ENCODE peak calls at places on chromosomes 12 and 14, in five cellular contexts. One of them, this sample, is unnamed. For H3K4me1, the result is how much of the 10 kb centered on the place peaks cover.

GRCh38 chr12:118607831-118608230 is 231.5 kb downstream of the SUDS3 start:
- DNase-seq in IMR-90: no peak
- DNase-seq in A549: no peak
- DNase-seq in endothelial cell of umbilical vein: no peak
- DNase-seq in gastrocnemius medialis: no peak
- DNase-seq in this sample: no peak

GRCh38 chr14:73815849-73816816 is 35.5 kb upstream of the PTGR2 start:
- DNase-seq in IMR-90: peak
- DNase-seq in A549: no peak
- DNase-seq in endothelial cell of umbilical vein: peak
- DNase-seq in gastrocnemius medialis: no peak
- DNase-seq in this sample: no peak

GRCh38 chr14:49907186-49907585 is 14.3 kb downstream of the ARF6 start:
- DNase-seq in IMR-90: no peak
- DNase-seq in A549: no peak
- DNase-seq in endothelial cell of umbilical vein: peak
- DNase-seq in gastrocnemius medialis: no peak
- DNase-seq in this sample: no peak

GRCh38 chr14:99809376-99809775 is 16.2 kb downstream of the EML1 start:
- DNase-seq in IMR-90: peak
- DNase-seq in A549: no peak
- DNase-seq in endothelial cell of umbilical vein: no peak
- DNase-seq in gastrocnemius medialis: peak
- DNase-seq in this sample: no peak

GRCh38 chr12:103915306-103915705 is 14.9 kb upstream of the HSP90B1 start:
- DNase-seq in IMR-90: peak
- DNase-seq in A549: no peak
- DNase-seq in endothelial cell of umbilical vein: no peak
- DNase-seq in gastrocnemius medialis: no peak
- DNase-seq in this sample: no peak

GRCh38 chr12:4705824-4706223 is 14.4 kb upstream of the GALNT8 start:
- DNase-seq in IMR-90: no peak
- DNase-seq in A549: no peak
- DNase-seq in endothelial cell of umbilical vein: no peak
- DNase-seq in gastrocnemius medialis: no peak
- DNase-seq in this sample: no peak

GRCh38 chr12:2806700-2807099 is 5.8 kb upstream of the ITFG2 start:
- DNase-seq in IMR-90: no peak
- DNase-seq in A549: no peak
- DNase-seq in endothelial cell of umbilical vein: no peak
- DNase-seq in gastrocnemius medialis: no peak
- DNase-seq in this sample: no peak

GRCh38 chr14:81435578-81436295 is 35.6 kb upstream of the STON2 start:
- DNase-seq in IMR-90: peak
- DNase-seq in A549: peak
- DNase-seq in endothelial cell of umbilical vein: peak
- DNase-seq in gastrocnemius medialis: peak
- DNase-seq in this sample: peak

GRCh38 chr12:122836027-122836921 is 1.0 kb downstream of the HIP1R start:
- DNase-seq in IMR-90: peak
- DNase-seq in A549: peak
- DNase-seq in endothelial cell of umbilical vein: peak
- DNase-seq in gastrocnemius medialis: no peak
- DNase-seq in this sample: no peak

GRCh38 chr12:70267550-70267949 is 24.3 kb downstream of the CNOT2 start:
- DNase-seq in IMR-90: peak
- DNase-seq in A549: no peak
- DNase-seq in endothelial cell of umbilical vein: peak
- DNase-seq in gastrocnemius medialis: no peak
- DNase-seq in this sample: no peak

GRCh38 chr14:68789798-68790655 is 2.8 kb downstream of the ZFP36L1 start:
- DNase-seq in IMR-90: no peak
- DNase-seq in A549: no peak
- DNase-seq in endothelial cell of umbilical vein: peak
- DNase-seq in gastrocnemius medialis: no peak
- DNase-seq in this sample: peak

GRCh38 chr12:19779393-19780056 is 340.2 kb downstream of the AEBP2 start:
- DNase-seq in IMR-90: no peak
- DNase-seq in A549: no peak
- DNase-seq in endothelial cell of umbilical vein: no peak
- DNase-seq in gastrocnemius medialis: no peak
- DNase-seq in this sample: no peak

GRCh38 chr12:89524201-89525001 is at the start of gene GALNT4:
- DNase-seq in IMR-90: peak
- DNase-seq in A549: peak
- DNase-seq in endothelial cell of umbilical vein: peak
- DNase-seq in gastrocnemius medialis: peak
- DNase-seq in this sample: peak

GRCh38 chr14:49280566-49280965 is 305.6 kb downstream of the RPS29 start:
- DNase-seq in IMR-90: no peak
- DNase-seq in A549: no peak
- DNase-seq in endothelial cell of umbilical vein: no peak
- DNase-seq in gastrocnemius medialis: no peak
- DNase-seq in this sample: no peak

GRCh38 chr14:46818147-46818546 is 166.6 kb upstream of the RPL10L start:
- DNase-seq in IMR-90: no peak
- DNase-seq in A549: no peak
- DNase-seq in endothelial cell of umbilical vein: no peak
- DNase-seq in gastrocnemius medialis: no peak
- DNase-seq in this sample: no peak

GRCh38 chr12:101634724-101635123 is 40.0 kb downstream of the MYBPC1 start:
- DNase-seq in IMR-90: no peak
- DNase-seq in A549: no peak
- DNase-seq in endothelial cell of umbilical vein: no peak
- DNase-seq in gastrocnemius medialis: no peak
- DNase-seq in this sample: no peak

DNA sequence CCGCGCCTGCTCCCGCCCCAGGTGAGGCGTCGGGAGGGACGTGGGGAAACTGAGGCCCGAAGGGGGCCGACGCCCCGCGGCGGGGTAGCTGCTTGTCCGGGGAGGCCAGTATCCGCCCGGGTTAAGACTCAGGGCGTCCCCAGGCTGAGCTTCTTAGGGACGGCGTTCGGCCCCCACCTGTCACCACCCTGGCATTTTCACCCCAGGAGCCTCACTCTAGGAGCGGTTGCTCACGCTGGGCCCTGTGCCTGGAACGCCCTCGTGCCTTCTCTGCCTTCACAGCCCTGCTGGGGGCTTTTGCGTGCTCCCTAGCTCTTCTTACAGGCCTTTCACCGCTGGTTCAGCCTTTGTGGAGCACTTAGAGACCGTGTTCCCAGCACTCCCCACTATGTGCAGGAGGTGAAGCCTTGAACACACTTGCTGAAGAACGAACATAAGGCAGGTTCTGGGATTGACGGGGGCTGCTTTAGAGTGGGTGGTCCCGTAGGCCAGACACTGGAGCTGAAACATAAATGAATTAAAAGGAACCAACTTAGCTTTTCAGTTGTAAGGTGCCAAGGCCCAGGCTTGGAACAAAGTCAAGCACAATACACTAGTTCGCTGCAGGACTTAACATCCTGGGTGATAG is 601 bp downstream of the ZNF839 start:
- DNase-seq in IMR-90: peak
- DNase-seq in A549: peak
- DNase-seq in endothelial cell of umbilical vein: peak
- DNase-seq in gastrocnemius medialis: peak
- DNase-seq in this sample: peak
- TF ChIP-seq POLR2A in IMR-90: no peak
- TF ChIP-seq POLR2A in A549: no peak
- TF ChIP-seq POLR2A in endothelial cell of umbilical vein: no peak
- TF ChIP-seq POLR2A in gastrocnemius medialis: no peak
- TF ChIP-seq POLR2A in this sample: no peak

DNA sequence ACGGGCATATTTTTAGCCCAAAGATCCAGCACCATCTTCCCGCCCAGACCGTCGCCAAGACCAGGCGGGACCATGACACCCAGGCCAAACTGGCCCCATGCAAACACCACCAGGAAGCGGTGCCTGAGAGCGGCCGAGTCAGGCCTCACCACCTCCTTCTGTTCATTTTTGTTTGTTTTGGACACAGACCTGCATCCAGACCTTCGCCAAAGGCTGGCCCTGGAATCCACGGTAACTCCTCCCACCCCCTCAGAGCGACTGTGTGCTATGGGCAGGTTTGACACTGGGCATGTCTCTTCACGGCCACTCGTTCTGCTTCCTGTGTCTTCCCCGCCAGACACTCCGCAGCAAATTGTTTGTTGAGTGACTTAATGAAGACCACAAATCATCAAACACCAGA is 47.2 kb downstream of the NCOR2 start:
- DNase-seq in IMR-90: peak
- DNase-seq in A549: peak
- DNase-seq in endothelial cell of umbilical vein: peak
- DNase-seq in gastrocnemius medialis: no peak
- DNase-seq in this sample: no peak
- H3K4me1 ChIP-seq in IMR-90: under half
- H3K4me1 ChIP-seq in A549: half or more
- H3K4me1 ChIP-seq in endothelial cell of umbilical vein: half or more
- H3K4me1 ChIP-seq in gastrocnemius medialis: half or more
- H3K4me1 ChIP-seq in this sample: half or more

DNA sequence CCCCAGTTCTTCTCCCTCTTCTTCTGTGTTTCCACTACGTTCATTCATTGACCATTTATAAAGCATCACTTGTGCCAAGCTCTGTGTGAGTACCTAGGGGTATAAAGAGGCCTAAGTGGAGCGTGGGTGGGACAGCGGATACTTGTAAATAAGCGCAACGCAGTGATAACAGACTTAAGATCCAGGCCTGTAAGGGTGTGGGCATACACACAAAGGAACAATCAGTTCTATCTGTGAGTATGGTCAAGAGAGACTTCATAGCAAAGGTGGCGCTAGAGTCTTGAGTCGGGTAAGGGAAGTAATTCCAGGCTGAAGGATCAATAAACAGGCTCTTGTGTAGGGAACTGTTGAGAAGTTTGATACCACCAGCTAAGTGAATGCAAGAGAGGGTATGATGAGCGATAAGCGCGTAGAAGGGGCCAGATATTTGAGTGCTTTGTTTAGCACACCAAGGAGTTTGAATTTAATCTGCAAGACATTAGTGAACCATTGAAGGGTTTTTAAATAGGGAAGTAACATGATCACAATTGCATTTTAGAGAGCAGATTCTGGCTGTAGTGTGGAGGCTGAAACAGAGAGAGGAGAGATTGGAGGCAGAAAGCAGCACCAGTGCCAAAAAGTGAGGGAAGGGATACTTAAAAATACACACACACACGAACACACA is 1.0 kb upstream of the GXYLT1 start:
- DNase-seq in IMR-90: peak
- DNase-seq in A549: no peak
- DNase-seq in endothelial cell of umbilical vein: peak
- DNase-seq in gastrocnemius medialis: no peak
- DNase-seq in this sample: no peak
- TF ChIP-seq POLR2A in IMR-90: no peak
- TF ChIP-seq POLR2A in A549: no peak
- TF ChIP-seq POLR2A in endothelial cell of umbilical vein: no peak
- TF ChIP-seq POLR2A in gastrocnemius medialis: no peak
- TF ChIP-seq POLR2A in this sample: no peak

GRCh38 chr14:71163842-71164500 is 256.7 kb downstream of the PCNX1 start:
- DNase-seq in IMR-90: no peak
- DNase-seq in A549: no peak
- DNase-seq in endothelial cell of umbilical vein: no peak
- DNase-seq in gastrocnemius medialis: no peak
- DNase-seq in this sample: no peak

GRCh38 chr14:71166434-71166833 is 259.2 kb downstream of the PCNX1 start:
- DNase-seq in IMR-90: peak
- DNase-seq in A549: peak
- DNase-seq in endothelial cell of umbilical vein: peak
- DNase-seq in gastrocnemius medialis: no peak
- DNase-seq in this sample: no peak

GRCh38 chr14:71163050-71163841 is 256.0 kb downstream of the PCNX1 start:
- DNase-seq in IMR-90: no peak
- DNase-seq in A549: no peak
- DNase-seq in endothelial cell of umbilical vein: no peak
- DNase-seq in gastrocnemius medialis: no peak
- DNase-seq in this sample: no peak

GRCh38 chr14:71165650-71166049 is 258.4 kb downstream of the PCNX1 start:
- DNase-seq in IMR-90: no peak
- DNase-seq in A549: no peak
- DNase-seq in endothelial cell of umbilical vein: no peak
- DNase-seq in gastrocnemius medialis: no peak
- DNase-seq in this sample: no peak

GRCh38 chr14:71165121-71165574 is 257.9 kb downstream of the PCNX1 start:
- DNase-seq in IMR-90: peak
- DNase-seq in A549: no peak
- DNase-seq in endothelial cell of umbilical vein: no peak
- DNase-seq in gastrocnemius medialis: no peak
- DNase-seq in this sample: no peak
- H3K4me1 ChIP-seq in IMR-90: under half
- H3K4me1 ChIP-seq in A549: under half
- H3K4me1 ChIP-seq in endothelial cell of umbilical vein: under half
- H3K4me1 ChIP-seq in gastrocnemius medialis: under half
- H3K4me1 ChIP-seq in this sample: under half

DNA sequence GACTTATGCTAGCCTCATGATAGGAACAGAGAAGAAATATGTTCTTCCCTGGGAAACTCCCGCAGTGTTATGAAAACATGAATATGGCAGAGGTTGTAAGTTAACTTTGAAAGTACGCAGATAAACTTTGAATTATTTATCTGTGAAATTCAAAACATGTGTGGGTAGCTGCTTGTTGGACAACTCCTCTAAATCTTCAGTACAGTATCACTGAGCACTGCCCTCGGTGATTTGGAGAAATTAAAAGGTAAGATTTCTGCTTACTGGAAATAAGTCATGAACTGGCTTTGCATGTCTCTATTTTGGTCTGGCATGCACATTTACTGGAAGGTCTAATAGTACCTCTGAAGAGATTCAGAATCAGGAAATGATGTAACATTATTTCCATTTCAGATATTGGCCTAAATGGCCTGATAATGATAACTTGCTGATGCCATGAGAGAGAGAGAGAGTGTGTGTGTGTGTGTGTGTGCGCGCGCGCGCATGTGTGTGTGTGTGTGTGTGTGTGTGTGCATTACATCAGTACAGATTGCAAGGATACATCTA is 1441.9 kb upstream of the FLRT2 start:
- DNase-seq in IMR-90: peak
- DNase-seq in A549: no peak
- DNase-seq in endothelial cell of umbilical vein: peak
- DNase-seq in gastrocnemius medialis: no peak
- DNase-seq in this sample: no peak
- TF ChIP-seq POLR2A in IMR-90: no peak
- TF ChIP-seq POLR2A in A549: no peak
- TF ChIP-seq POLR2A in endothelial cell of umbilical vein: no peak
- TF ChIP-seq POLR2A in gastrocnemius medialis: no peak
- TF ChIP-seq POLR2A in this sample: no peak

GRCh38 chr14:79165460-79166080 is 995.4 kb downstream of the NRXN3 start:
- DNase-seq in IMR-90: no peak
- DNase-seq in A549: no peak
- DNase-seq in endothelial cell of umbilical vein: no peak
- DNase-seq in gastrocnemius medialis: no peak
- DNase-seq in this sample: no peak
- H3K4me1 ChIP-seq in IMR-90: under half
- H3K4me1 ChIP-seq in A549: under half
- H3K4me1 ChIP-seq in endothelial cell of umbilical vein: under half
- H3K4me1 ChIP-seq in gastrocnemius medialis: under half
- H3K4me1 ChIP-seq in this sample: under half